ENCODE peak calls at places on chromosomes 5 and 9, in eight cellular contexts. One of them, this sample, is unnamed.

GRCh38 chr5:138037271-138037670 is 4.4 kb upstream of the FAM13B start:
- DNase-seq in esophagus squamous epithelium: no peak
- DNase-seq in upper lobe of left lung: no peak
- DNase-seq in heart left ventricle: no peak
- DNase-seq in stomach: no peak
- DNase-seq in ovary: no peak
- DNase-seq in Peyer's patch: no peak
- DNase-seq in IMR-90: no peak
- DNase-seq in this sample: no peak

GRCh38 chr9:69469136-69469535 is 144.1 kb downstream of the ENTREP1 start:
- DNase-seq in heart left ventricle: no peak
- DNase-seq in upper lobe of left lung: no peak
- DNase-seq in stomach: no peak
- DNase-seq in Peyer's patch: no peak
- DNase-seq in esophagus squamous epithelium: no peak
- DNase-seq in IMR-90: peak
- DNase-seq in ovary: no peak
- DNase-seq in this sample: no peak

GRCh38 chr9:118595719-118596305 is 773.4 kb downstream of the BRINP1 start:
- DNase-seq in upper lobe of left lung: no peak
- DNase-seq in Peyer's patch: no peak
- DNase-seq in stomach: no peak
- DNase-seq in heart left ventricle: no peak
- DNase-seq in esophagus squamous epithelium: no peak
- DNase-seq in IMR-90: no peak
- DNase-seq in ovary: no peak
- DNase-seq in this sample: peak

GRCh38 chr9:128282500-128282899 is 6.4 kb downstream of the SWI5 start:
- DNase-seq in IMR-90: peak
- DNase-seq in ovary: no peak
- DNase-seq in stomach: no peak
- DNase-seq in upper lobe of left lung: no peak
- DNase-seq in heart left ventricle: no peak
- DNase-seq in Peyer's patch: no peak
- DNase-seq in esophagus squamous epithelium: no peak
- DNase-seq in this sample: no peak

GRCh38 chr5:75010838-75011237 is 41.5 kb downstream of the GCNT4 start:
- DNase-seq in Peyer's patch: no peak
- DNase-seq in ovary: no peak
- DNase-seq in IMR-90: no peak
- DNase-seq in heart left ventricle: no peak
- DNase-seq in upper lobe of left lung: no peak
- DNase-seq in esophagus squamous epithelium: no peak
- DNase-seq in stomach: no peak
- DNase-seq in this sample: no peak

GRCh38 chr9:74122229-74122628 is 374.9 kb upstream of the RORB start:
- DNase-seq in Peyer's patch: no peak
- DNase-seq in esophagus squamous epithelium: no peak
- DNase-seq in stomach: no peak
- DNase-seq in heart left ventricle: no peak
- DNase-seq in IMR-90: no peak
- DNase-seq in upper lobe of left lung: no peak
- DNase-seq in ovary: no peak
- DNase-seq in this sample: no peak

GRCh38 chr5:14587143-14587542 is 5.6 kb downstream of the OTULINL start:
- DNase-seq in Peyer's patch: no peak
- DNase-seq in IMR-90: no peak
- DNase-seq in esophagus squamous epithelium: no peak
- DNase-seq in stomach: no peak
- DNase-seq in heart left ventricle: peak
- DNase-seq in ovary: no peak
- DNase-seq in upper lobe of left lung: no peak
- DNase-seq in this sample: no peak

GRCh38 chr5:82952326-82952725 is 124.9 kb downstream of the TMEM167A start:
- DNase-seq in esophagus squamous epithelium: no peak
- DNase-seq in upper lobe of left lung: no peak
- DNase-seq in Peyer's patch: no peak
- DNase-seq in IMR-90: peak
- DNase-seq in stomach: no peak
- DNase-seq in ovary: no peak
- DNase-seq in heart left ventricle: no peak
- DNase-seq in this sample: no peak

GRCh38 chr5:146290318-146290717 is 48.3 kb upstream of the POU4F3 start:
- DNase-seq in Peyer's patch: no peak
- DNase-seq in heart left ventricle: no peak
- DNase-seq in esophagus squamous epithelium: no peak
- DNase-seq in upper lobe of left lung: no peak
- DNase-seq in IMR-90: peak
- DNase-seq in stomach: no peak
- DNase-seq in ovary: no peak
- DNase-seq in this sample: no peak

GRCh38 chr5:538271-538771 is 14.1 kb upstream of the SLC9A3 start:
- DNase-seq in upper lobe of left lung: peak
- DNase-seq in stomach: no peak
- DNase-seq in IMR-90: no peak
- DNase-seq in esophagus squamous epithelium: no peak
- DNase-seq in Peyer's patch: no peak
- DNase-seq in ovary: no peak
- DNase-seq in heart left ventricle: peak
- DNase-seq in this sample: no peak

GRCh38 chr9:33167949-33168535 is 906 bp upstream of the B4GALT1 start:
- DNase-seq in upper lobe of left lung: no peak
- DNase-seq in IMR-90: no peak
- DNase-seq in heart left ventricle: peak
- DNase-seq in stomach: no peak
- DNase-seq in esophagus squamous epithelium: no peak
- DNase-seq in Peyer's patch: peak
- DNase-seq in ovary: peak
- DNase-seq in this sample: no peak

GRCh38 chr5:11785771-11786342 is 118.4 kb downstream of the CTNND2 start:
- DNase-seq in heart left ventricle: no peak
- DNase-seq in esophagus squamous epithelium: no peak
- DNase-seq in ovary: no peak
- DNase-seq in upper lobe of left lung: peak
- DNase-seq in stomach: no peak
- DNase-seq in IMR-90: no peak
- DNase-seq in Peyer's patch: no peak
- DNase-seq in this sample: no peak

GRCh38 chr9:91411096-91411771 is 12.4 kb downstream of the NFIL3 start:
- DNase-seq in ovary: no peak
- DNase-seq in IMR-90: peak
- DNase-seq in upper lobe of left lung: no peak
- DNase-seq in heart left ventricle: no peak
- DNase-seq in esophagus squamous epithelium: no peak
- DNase-seq in Peyer's patch: no peak
- DNase-seq in stomach: no peak
- DNase-seq in this sample: no peak

GRCh38 chr5:98483301-98483700 is 290.2 kb upstream of the RGMB start:
- DNase-seq in heart left ventricle: no peak
- DNase-seq in ovary: no peak
- DNase-seq in Peyer's patch: no peak
- DNase-seq in stomach: no peak
- DNase-seq in esophagus squamous epithelium: no peak
- DNase-seq in upper lobe of left lung: no peak
- DNase-seq in IMR-90: peak
- DNase-seq in this sample: no peak

GRCh38 chr9:92455217-92455616 is 27.1 kb downstream of the ASPN start:
- DNase-seq in Peyer's patch: no peak
- DNase-seq in heart left ventricle: no peak
- DNase-seq in ovary: no peak
- DNase-seq in esophagus squamous epithelium: no peak
- DNase-seq in upper lobe of left lung: no peak
- DNase-seq in stomach: no peak
- DNase-seq in IMR-90: no peak
- DNase-seq in this sample: peak

GRCh38 chr9:16921855-16922254 is 51.4 kb upstream of the BNC2 start:
- DNase-seq in Peyer's patch: no peak
- DNase-seq in IMR-90: no peak
- DNase-seq in stomach: no peak
- DNase-seq in heart left ventricle: no peak
- DNase-seq in esophagus squamous epithelium: no peak
- DNase-seq in ovary: no peak
- DNase-seq in upper lobe of left lung: no peak
- DNase-seq in this sample: no peak

GRCh38 chr5:169567079-169567478 is 16.5 kb upstream of the SPDL1 start:
- DNase-seq in ovary: no peak
- DNase-seq in esophagus squamous epithelium: no peak
- DNase-seq in upper lobe of left lung: no peak
- DNase-seq in Peyer's patch: no peak
- DNase-seq in IMR-90: peak
- DNase-seq in stomach: no peak
- DNase-seq in heart left ventricle: no peak
- DNase-seq in this sample: no peak

GRCh38 chr5:6090838-6091237 is 287.5 kb downstream of the MED10 start:
- DNase-seq in Peyer's patch: no peak
- DNase-seq in heart left ventricle: no peak
- DNase-seq in esophagus squamous epithelium: no peak
- DNase-seq in IMR-90: no peak
- DNase-seq in ovary: no peak
- DNase-seq in upper lobe of left lung: no peak
- DNase-seq in stomach: no peak
- DNase-seq in this sample: no peak

GRCh38 chr9:114805670-114806551 is at the start of gene TNFSF15:
- DNase-seq in esophagus squamous epithelium: no peak
- DNase-seq in ovary: no peak
- DNase-seq in IMR-90: peak
- DNase-seq in upper lobe of left lung: peak
- DNase-seq in stomach: peak
- DNase-seq in Peyer's patch: peak
- DNase-seq in heart left ventricle: peak
- DNase-seq in this sample: no peak

GRCh38 chr5:73028991-73029540 is 73.2 kb downstream of the FCHO2 start:
- DNase-seq in ovary: no peak
- DNase-seq in esophagus squamous epithelium: no peak
- DNase-seq in IMR-90: peak
- DNase-seq in upper lobe of left lung: no peak
- DNase-seq in stomach: no peak
- DNase-seq in Peyer's patch: no peak
- DNase-seq in heart left ventricle: no peak
- DNase-seq in this sample: no peak

GRCh38 chr9:81069923-81070322 is 619.4 kb downstream of the TLE1 start:
- DNase-seq in IMR-90: peak
- DNase-seq in upper lobe of left lung: no peak
- DNase-seq in heart left ventricle: no peak
- DNase-seq in stomach: no peak
- DNase-seq in esophagus squamous epithelium: no peak
- DNase-seq in ovary: no peak
- DNase-seq in Peyer's patch: no peak
- DNase-seq in this sample: no peak

GRCh38 chr9:14797442-14797841 is 74.9 kb upstream of the CER1 start:
- DNase-seq in stomach: no peak
- DNase-seq in heart left ventricle: no peak
- DNase-seq in upper lobe of left lung: no peak
- DNase-seq in esophagus squamous epithelium: no peak
- DNase-seq in IMR-90: no peak
- DNase-seq in Peyer's patch: no peak
- DNase-seq in ovary: no peak
- DNase-seq in this sample: no peak

GRCh38 chr9:113523421-113524141 is 60.1 kb downstream of the RGS3 start:
- DNase-seq in Peyer's patch: peak
- DNase-seq in stomach: no peak
- DNase-seq in esophagus squamous epithelium: no peak
- DNase-seq in IMR-90: no peak
- DNase-seq in heart left ventricle: peak
- DNase-seq in ovary: peak
- DNase-seq in upper lobe of left lung: no peak
- DNase-seq in this sample: no peak
- TF ChIP-seq POLR2A in Peyer's patch: no peak
- TF ChIP-seq POLR2A in stomach: no peak
- TF ChIP-seq POLR2A in esophagus squamous epithelium: no peak
- TF ChIP-seq POLR2A in IMR-90: no peak
- TF ChIP-seq POLR2A in heart left ventricle: no peak
- TF ChIP-seq POLR2A in ovary: no peak
- TF ChIP-seq POLR2A in upper lobe of left lung: no peak
- TF ChIP-seq POLR2A in this sample: no peak

GRCh38 chr9:1907465-1907864 is 107.7 kb upstream of the SMARCA2 start:
- DNase-seq in ovary: no peak
- DNase-seq in upper lobe of left lung: no peak
- DNase-seq in heart left ventricle: no peak
- DNase-seq in esophagus squamous epithelium: no peak
- DNase-seq in stomach: no peak
- DNase-seq in Peyer's patch: no peak
- DNase-seq in IMR-90: no peak
- DNase-seq in this sample: no peak

GRCh38 chr9:1913931-1914330 is 101.2 kb upstream of the SMARCA2 start:
- DNase-seq in IMR-90: no peak
- DNase-seq in stomach: no peak
- DNase-seq in upper lobe of left lung: no peak
- DNase-seq in ovary: no peak
- DNase-seq in heart left ventricle: no peak
- DNase-seq in Peyer's patch: no peak
- DNase-seq in esophagus squamous epithelium: no peak
- DNase-seq in this sample: no peak

GRCh38 chr9:1910269-1910811 is 104.8 kb upstream of the SMARCA2 start:
- DNase-seq in ovary: no peak
- DNase-seq in heart left ventricle: no peak
- DNase-seq in stomach: no peak
- DNase-seq in esophagus squamous epithelium: no peak
- DNase-seq in Peyer's patch: no peak
- DNase-seq in upper lobe of left lung: no peak
- DNase-seq in IMR-90: no peak
- DNase-seq in this sample: no peak

GRCh38 chr9:1909322-1909721 is 105.8 kb upstream of the SMARCA2 start:
- DNase-seq in IMR-90: no peak
- DNase-seq in esophagus squamous epithelium: no peak
- DNase-seq in ovary: no peak
- DNase-seq in Peyer's patch: no peak
- DNase-seq in upper lobe of left lung: no peak
- DNase-seq in heart left ventricle: no peak
- DNase-seq in stomach: no peak
- DNase-seq in this sample: no peak
- TF ChIP-seq POLR2A in IMR-90: no peak
- TF ChIP-seq POLR2A in esophagus squamous epithelium: no peak
- TF ChIP-seq POLR2A in ovary: no peak
- TF ChIP-seq POLR2A in Peyer's patch: no peak
- TF ChIP-seq POLR2A in upper lobe of left lung: no peak
- TF ChIP-seq POLR2A in heart left ventricle: no peak
- TF ChIP-seq POLR2A in stomach: no peak
- TF ChIP-seq POLR2A in this sample: no peak

GRCh38 chr9:95937131-95937530 is 61.6 kb downstream of the ERCC6L2 start:
- DNase-seq in stomach: no peak
- DNase-seq in heart left ventricle: no peak
- DNase-seq in upper lobe of left lung: no peak
- DNase-seq in ovary: no peak
- DNase-seq in IMR-90: no peak
- DNase-seq in Peyer's patch: no peak
- DNase-seq in esophagus squamous epithelium: no peak
- DNase-seq in this sample: no peak
- TF ChIP-seq POLR2A in stomach: no peak
- TF ChIP-seq POLR2A in heart left ventricle: no peak
- TF ChIP-seq POLR2A in upper lobe of left lung: no peak
- TF ChIP-seq POLR2A in ovary: no peak
- TF ChIP-seq POLR2A in IMR-90: no peak
- TF ChIP-seq POLR2A in Peyer's patch: no peak
- TF ChIP-seq POLR2A in esophagus squamous epithelium: no peak
- TF ChIP-seq POLR2A in this sample: no peak

DNA sequence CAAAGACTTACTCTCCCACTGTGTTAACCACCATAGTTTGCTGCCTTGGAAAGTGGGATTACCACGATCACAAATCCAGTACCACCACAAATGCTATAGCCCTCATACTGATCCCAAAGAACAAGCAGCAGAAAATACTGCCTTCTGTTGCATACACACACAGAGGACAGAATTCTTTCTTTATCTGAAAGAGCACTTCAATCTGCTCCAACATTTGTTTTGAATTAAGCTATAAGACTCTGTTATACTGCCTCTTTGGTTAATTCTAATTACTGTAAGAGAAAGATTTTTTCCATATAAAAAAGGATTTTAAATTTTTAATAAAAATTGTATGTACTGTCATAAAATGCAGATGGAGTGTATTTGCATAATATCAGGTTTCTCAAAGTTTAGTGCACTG is 69.8 kb downstream of the YIPF5 start:
- DNase-seq in stomach: no peak
- DNase-seq in IMR-90: no peak
- DNase-seq in heart left ventricle: no peak
- DNase-seq in esophagus squamous epithelium: no peak
- DNase-seq in upper lobe of left lung: no peak
- DNase-seq in Peyer's patch: no peak
- DNase-seq in ovary: no peak
- DNase-seq in this sample: no peak
- TF ChIP-seq POLR2A in stomach: no peak
- TF ChIP-seq POLR2A in IMR-90: no peak
- TF ChIP-seq POLR2A in heart left ventricle: no peak
- TF ChIP-seq POLR2A in esophagus squamous epithelium: no peak
- TF ChIP-seq POLR2A in upper lobe of left lung: no peak
- TF ChIP-seq POLR2A in Peyer's patch: no peak
- TF ChIP-seq POLR2A in ovary: no peak
- TF ChIP-seq POLR2A in this sample: no peak